ENCODE peak calls at places on chromosomes 6 and 20, in six cellular contexts. One of them, this sample, is unnamed.

GRCh38 chr6:168355716-168356522 is 36.3 kb upstream of the DACT2 start:
- DNase-seq in natural killer cell: no peak
- DNase-seq in GM06990: no peak
- DNase-seq in Calu3: peak
- DNase-seq in stimulated activated naive CD4-positive, alpha-beta T cell: no peak
- DNase-seq in CD8-positive, alpha-beta memory T cell: no peak
- DNase-seq in this sample: peak

GRCh38 chr6:6592836-6593235 is 4.3 kb downstream of the LY86 start:
- DNase-seq in natural killer cell: no peak
- DNase-seq in GM06990: no peak
- DNase-seq in Calu3: no peak
- DNase-seq in stimulated activated naive CD4-positive, alpha-beta T cell: no peak
- DNase-seq in CD8-positive, alpha-beta memory T cell: no peak
- DNase-seq in this sample: no peak

GRCh38 chr6:155327326-155328073 is 13.2 kb upstream of the TFB1M start:
- DNase-seq in natural killer cell: peak
- DNase-seq in GM06990: no peak
- DNase-seq in Calu3: peak
- DNase-seq in stimulated activated naive CD4-positive, alpha-beta T cell: peak
- DNase-seq in CD8-positive, alpha-beta memory T cell: peak
- DNase-seq in this sample: peak

GRCh38 chr6:14231546-14232280 is 114.1 kb downstream of the CD83 start:
- DNase-seq in natural killer cell: no peak
- DNase-seq in GM06990: no peak
- DNase-seq in Calu3: no peak
- DNase-seq in stimulated activated naive CD4-positive, alpha-beta T cell: no peak
- DNase-seq in CD8-positive, alpha-beta memory T cell: no peak
- DNase-seq in this sample: no peak

GRCh38 chr20:36969478-36970186 is 18.1 kb upstream of the SAMHD1 start:
- DNase-seq in natural killer cell: no peak
- DNase-seq in GM06990: no peak
- DNase-seq in Calu3: no peak
- DNase-seq in stimulated activated naive CD4-positive, alpha-beta T cell: peak
- DNase-seq in CD8-positive, alpha-beta memory T cell: peak
- DNase-seq in this sample: no peak

GRCh38 chr20:58511364-58511763 is 3.8 kb downstream of the APCDD1L start:
- DNase-seq in natural killer cell: no peak
- DNase-seq in GM06990: no peak
- DNase-seq in Calu3: no peak
- DNase-seq in stimulated activated naive CD4-positive, alpha-beta T cell: no peak
- DNase-seq in CD8-positive, alpha-beta memory T cell: no peak
- DNase-seq in this sample: no peak

GRCh38 chr6:99736302-99736701 is 129.7 kb downstream of the PRDM13 start:
- DNase-seq in natural killer cell: no peak
- DNase-seq in GM06990: no peak
- DNase-seq in Calu3: peak
- DNase-seq in stimulated activated naive CD4-positive, alpha-beta T cell: no peak
- DNase-seq in CD8-positive, alpha-beta memory T cell: no peak
- DNase-seq in this sample: no peak

GRCh38 chr6:118324081-118324480 is 224.0 kb upstream of the PLN start:
- DNase-seq in natural killer cell: no peak
- DNase-seq in GM06990: no peak
- DNase-seq in Calu3: peak
- DNase-seq in stimulated activated naive CD4-positive, alpha-beta T cell: no peak
- DNase-seq in CD8-positive, alpha-beta memory T cell: no peak
- DNase-seq in this sample: no peak

GRCh38 chr6:164151161-164151728 is 736.7 kb downstream of the QKI start:
- DNase-seq in natural killer cell: no peak
- DNase-seq in GM06990: no peak
- DNase-seq in Calu3: no peak
- DNase-seq in stimulated activated naive CD4-positive, alpha-beta T cell: no peak
- DNase-seq in CD8-positive, alpha-beta memory T cell: no peak
- DNase-seq in this sample: no peak

GRCh38 chr20:16063876-16064275 is 509.4 kb downstream of the KIF16B start:
- DNase-seq in natural killer cell: no peak
- DNase-seq in GM06990: no peak
- DNase-seq in Calu3: no peak
- DNase-seq in stimulated activated naive CD4-positive, alpha-beta T cell: no peak
- DNase-seq in CD8-positive, alpha-beta memory T cell: no peak
- DNase-seq in this sample: no peak

GRCh38 chr6:42259841-42260395 is 42.3 kb upstream of the MRPS10 start:
- DNase-seq in natural killer cell: no peak
- DNase-seq in GM06990: no peak
- DNase-seq in Calu3: no peak
- DNase-seq in stimulated activated naive CD4-positive, alpha-beta T cell: no peak
- DNase-seq in CD8-positive, alpha-beta memory T cell: no peak
- DNase-seq in this sample: no peak

GRCh38 chr6:34671801-34672656 is 24.5 kb downstream of the ILRUN start:
- DNase-seq in natural killer cell: peak
- DNase-seq in GM06990: peak
- DNase-seq in Calu3: peak
- DNase-seq in stimulated activated naive CD4-positive, alpha-beta T cell: peak
- DNase-seq in CD8-positive, alpha-beta memory T cell: peak
- DNase-seq in this sample: no peak

GRCh38 chr6:106890447-106890846 is 84.1 kb downstream of the CD24 start:
- DNase-seq in natural killer cell: no peak
- DNase-seq in GM06990: no peak
- DNase-seq in Calu3: no peak
- DNase-seq in stimulated activated naive CD4-positive, alpha-beta T cell: no peak
- DNase-seq in CD8-positive, alpha-beta memory T cell: no peak
- DNase-seq in this sample: no peak

GRCh38 chr20:64077094-64077493 is 2.2 kb downstream of the RGS19 start:
- DNase-seq in natural killer cell: no peak
- DNase-seq in GM06990: peak
- DNase-seq in Calu3: no peak
- DNase-seq in stimulated activated naive CD4-positive, alpha-beta T cell: no peak
- DNase-seq in CD8-positive, alpha-beta memory T cell: no peak
- DNase-seq in this sample: no peak

GRCh38 chr20:34560141-34560523 is 1.6 kb downstream of the MAP1LC3A start:
- DNase-seq in natural killer cell: no peak
- DNase-seq in GM06990: no peak
- DNase-seq in Calu3: no peak
- DNase-seq in stimulated activated naive CD4-positive, alpha-beta T cell: no peak
- DNase-seq in CD8-positive, alpha-beta memory T cell: no peak
- DNase-seq in this sample: no peak

GRCh38 chr20:38217791-38218565 is 42.6 kb downstream of the KIAA1755 start:
- DNase-seq in natural killer cell: no peak
- DNase-seq in GM06990: no peak
- DNase-seq in Calu3: peak
- DNase-seq in stimulated activated naive CD4-positive, alpha-beta T cell: no peak
- DNase-seq in CD8-positive, alpha-beta memory T cell: no peak
- DNase-seq in this sample: peak

GRCh38 chr20:43653966-43654365 is 12.9 kb upstream of the MYBL2 start:
- DNase-seq in natural killer cell: no peak
- DNase-seq in GM06990: no peak
- DNase-seq in Calu3: no peak
- DNase-seq in stimulated activated naive CD4-positive, alpha-beta T cell: no peak
- DNase-seq in CD8-positive, alpha-beta memory T cell: no peak
- DNase-seq in this sample: no peak

GRCh38 chr20:14984768-14985622 is 647.6 kb upstream of the FLRT3 start:
- DNase-seq in natural killer cell: no peak
- DNase-seq in GM06990: no peak
- DNase-seq in Calu3: no peak
- DNase-seq in stimulated activated naive CD4-positive, alpha-beta T cell: no peak
- DNase-seq in CD8-positive, alpha-beta memory T cell: no peak
- DNase-seq in this sample: peak

GRCh38 chr6:6694825-6695710 is 106.5 kb downstream of the LY86 start:
- DNase-seq in natural killer cell: no peak
- DNase-seq in GM06990: no peak
- DNase-seq in Calu3: peak
- DNase-seq in stimulated activated naive CD4-positive, alpha-beta T cell: no peak
- DNase-seq in CD8-positive, alpha-beta memory T cell: no peak
- DNase-seq in this sample: no peak

GRCh38 chr6:137590684-137591083 is 96.5 kb upstream of the OLIG3 start:
- DNase-seq in natural killer cell: no peak
- DNase-seq in GM06990: no peak
- DNase-seq in Calu3: no peak
- DNase-seq in stimulated activated naive CD4-positive, alpha-beta T cell: no peak
- DNase-seq in CD8-positive, alpha-beta memory T cell: no peak
- DNase-seq in this sample: no peak

GRCh38 chr20:60687213-60687612 is 564.8 kb upstream of the CDH4 start:
- DNase-seq in natural killer cell: no peak
- DNase-seq in GM06990: no peak
- DNase-seq in Calu3: no peak
- DNase-seq in stimulated activated naive CD4-positive, alpha-beta T cell: no peak
- DNase-seq in CD8-positive, alpha-beta memory T cell: no peak
- DNase-seq in this sample: no peak

GRCh38 chr6:74585779-74586178 is 620.1 kb downstream of the COL12A1 start:
- DNase-seq in natural killer cell: no peak
- DNase-seq in GM06990: no peak
- DNase-seq in Calu3: no peak
- DNase-seq in stimulated activated naive CD4-positive, alpha-beta T cell: no peak
- DNase-seq in CD8-positive, alpha-beta memory T cell: no peak
- DNase-seq in this sample: no peak

GRCh38 chr6:108174371-108175175 is 8.8 kb downstream of the NR2E1 start:
- DNase-seq in natural killer cell: no peak
- DNase-seq in GM06990: no peak
- DNase-seq in Calu3: no peak
- DNase-seq in stimulated activated naive CD4-positive, alpha-beta T cell: peak
- DNase-seq in CD8-positive, alpha-beta memory T cell: no peak
- DNase-seq in this sample: no peak

GRCh38 chr20:44616604-44616964 is 34.2 kb downstream of the PKIG start:
- DNase-seq in natural killer cell: no peak
- DNase-seq in GM06990: no peak
- DNase-seq in Calu3: no peak
- DNase-seq in stimulated activated naive CD4-positive, alpha-beta T cell: no peak
- DNase-seq in CD8-positive, alpha-beta memory T cell: no peak
- DNase-seq in this sample: no peak

GRCh38 chr6:53581161-53581560 is 36.3 kb upstream of the GCLC start:
- DNase-seq in natural killer cell: no peak
- DNase-seq in GM06990: no peak
- DNase-seq in Calu3: no peak
- DNase-seq in stimulated activated naive CD4-positive, alpha-beta T cell: no peak
- DNase-seq in CD8-positive, alpha-beta memory T cell: no peak
- DNase-seq in this sample: no peak

GRCh38 chr6:87628881-87629280 is 38.9 kb downstream of the ORC3 start:
- DNase-seq in natural killer cell: no peak
- DNase-seq in GM06990: no peak
- DNase-seq in Calu3: no peak
- DNase-seq in stimulated activated naive CD4-positive, alpha-beta T cell: no peak
- DNase-seq in CD8-positive, alpha-beta memory T cell: no peak
- DNase-seq in this sample: no peak

GRCh38 chr6:50602191-50602810 is 111.0 kb upstream of the TFAP2D start:
- DNase-seq in natural killer cell: no peak
- DNase-seq in GM06990: peak
- DNase-seq in Calu3: peak
- DNase-seq in stimulated activated naive CD4-positive, alpha-beta T cell: no peak
- DNase-seq in CD8-positive, alpha-beta memory T cell: no peak
- DNase-seq in this sample: peak

GRCh38 chr6:38337819-38338465 is 301.8 kb downstream of the BTBD9 start:
- DNase-seq in natural killer cell: no peak
- DNase-seq in GM06990: no peak
- DNase-seq in Calu3: peak
- DNase-seq in stimulated activated naive CD4-positive, alpha-beta T cell: no peak
- DNase-seq in CD8-positive, alpha-beta memory T cell: no peak
- DNase-seq in this sample: peak

GRCh38 chr6:10403385-10404106 is 11.3 kb downstream of the TFAP2A start:
- DNase-seq in natural killer cell: no peak
- DNase-seq in GM06990: no peak
- DNase-seq in Calu3: peak
- DNase-seq in stimulated activated naive CD4-positive, alpha-beta T cell: no peak
- DNase-seq in CD8-positive, alpha-beta memory T cell: no peak
- DNase-seq in this sample: no peak

GRCh38 chr6:129701721-129702455 is 8.1 kb downstream of the ARHGAP18 start:
- DNase-seq in natural killer cell: no peak
- DNase-seq in GM06990: no peak
- DNase-seq in Calu3: no peak
- DNase-seq in stimulated activated naive CD4-positive, alpha-beta T cell: no peak
- DNase-seq in CD8-positive, alpha-beta memory T cell: no peak
- DNase-seq in this sample: no peak

GRCh38 chr6:147150303-147150702 is 53.9 kb upstream of the STXBP5 start:
- DNase-seq in natural killer cell: no peak
- DNase-seq in GM06990: no peak
- DNase-seq in Calu3: no peak
- DNase-seq in stimulated activated naive CD4-positive, alpha-beta T cell: no peak
- DNase-seq in CD8-positive, alpha-beta memory T cell: no peak
- DNase-seq in this sample: no peak

GRCh38 chr20:6185268-6185667 is 62.4 kb upstream of the FERMT1 start:
- DNase-seq in natural killer cell: no peak
- DNase-seq in GM06990: no peak
- DNase-seq in Calu3: no peak
- DNase-seq in stimulated activated naive CD4-positive, alpha-beta T cell: no peak
- DNase-seq in CD8-positive, alpha-beta memory T cell: no peak
- DNase-seq in this sample: no peak

GRCh38 chr6:36784379-36784636 is 54.9 kb downstream of the CPNE5 start:
- DNase-seq in natural killer cell: no peak
- DNase-seq in GM06990: no peak
- DNase-seq in Calu3: no peak
- DNase-seq in stimulated activated naive CD4-positive, alpha-beta T cell: no peak
- DNase-seq in CD8-positive, alpha-beta memory T cell: no peak
- DNase-seq in this sample: no peak

GRCh38 chr20:14860410-14860814 is 523.0 kb upstream of the FLRT3 start:
- DNase-seq in natural killer cell: no peak
- DNase-seq in GM06990: no peak
- DNase-seq in Calu3: no peak
- DNase-seq in stimulated activated naive CD4-positive, alpha-beta T cell: no peak
- DNase-seq in CD8-positive, alpha-beta memory T cell: no peak
- DNase-seq in this sample: no peak

GRCh38 chr6:150894935-150895686 is 29.6 kb downstream of the MTHFD1L start:
- DNase-seq in natural killer cell: no peak
- DNase-seq in GM06990: peak
- DNase-seq in Calu3: peak
- DNase-seq in stimulated activated naive CD4-positive, alpha-beta T cell: no peak
- DNase-seq in CD8-positive, alpha-beta memory T cell: no peak
- DNase-seq in this sample: no peak